ENCODE peak calls at places on chromosomes 7 and 10, in eight cellular contexts. One of them, this sample, is unnamed.

GRCh38 chr7:53272081-53272480 is 236.6 kb downstream of the POM121L12 start:
- DNase-seq in adipocyte: no peak
- DNase-seq in transverse colon: no peak
- DNase-seq in mucosa of descending colon: no peak
- DNase-seq in tibial nerve: no peak
- DNase-seq in mesenchymal stem cell: peak; percentile 3
- DNase-seq in colonic mucosa: no peak
- DNase-seq in CD4-positive, alpha-beta T cell: no peak
- DNase-seq in this sample: no peak

GRCh38 chr7:66326501-66327180 is 121.5 kb downstream of the TPST1 start:
- DNase-seq in adipocyte: peak; percentile 89
- DNase-seq in transverse colon: no peak
- DNase-seq in mucosa of descending colon: no peak
- DNase-seq in tibial nerve: no peak
- DNase-seq in mesenchymal stem cell: peak; percentile 71
- DNase-seq in colonic mucosa: no peak
- DNase-seq in CD4-positive, alpha-beta T cell: no peak
- DNase-seq in this sample: peak; percentile 2

GRCh38 chr10:21572578-21572977 is 38.5 kb downstream of the MLLT10 start:
- DNase-seq in adipocyte: peak; percentile 65
- DNase-seq in transverse colon: no peak
- DNase-seq in mucosa of descending colon: no peak
- DNase-seq in tibial nerve: no peak
- DNase-seq in mesenchymal stem cell: peak; percentile 28
- DNase-seq in colonic mucosa: no peak
- DNase-seq in CD4-positive, alpha-beta T cell: no peak
- DNase-seq in this sample: no peak

GRCh38 chr10:132521041-132521465 is 16.5 kb upstream of the INPP5A start:
- DNase-seq in adipocyte: no peak
- DNase-seq in transverse colon: peak; percentile 10
- DNase-seq in mucosa of descending colon: no peak
- DNase-seq in tibial nerve: no peak
- DNase-seq in mesenchymal stem cell: no peak
- DNase-seq in colonic mucosa: no peak
- DNase-seq in CD4-positive, alpha-beta T cell: no peak
- DNase-seq in this sample: no peak

GRCh38 chr10:6563075-6563474 is 17.0 kb downstream of the PRKCQ start:
- DNase-seq in adipocyte: no peak
- DNase-seq in transverse colon: no peak
- DNase-seq in mucosa of descending colon: no peak
- DNase-seq in tibial nerve: no peak
- DNase-seq in mesenchymal stem cell: no peak
- DNase-seq in colonic mucosa: no peak
- DNase-seq in CD4-positive, alpha-beta T cell: no peak
- DNase-seq in this sample: no peak

GRCh38 chr7:39746162-39746782 is 122.9 kb downstream of the RALA start:
- DNase-seq in adipocyte: peak; percentile 92
- DNase-seq in transverse colon: peak; percentile 78
- DNase-seq in mucosa of descending colon: peak; percentile 92
- DNase-seq in tibial nerve: peak; percentile 61
- DNase-seq in mesenchymal stem cell: peak; percentile 79
- DNase-seq in colonic mucosa: peak; percentile 79
- DNase-seq in CD4-positive, alpha-beta T cell: peak; percentile 50
- DNase-seq in this sample: peak; percentile 86

GRCh38 chr10:102643346-102644065 is 773 bp upstream of the TRIM8 start:
- DNase-seq in adipocyte: peak; percentile 85
- DNase-seq in transverse colon: peak; percentile 67
- DNase-seq in mucosa of descending colon: peak; percentile 71
- DNase-seq in tibial nerve: no peak
- DNase-seq in mesenchymal stem cell: peak; percentile 87
- DNase-seq in colonic mucosa: peak; percentile 63
- DNase-seq in CD4-positive, alpha-beta T cell: no peak
- DNase-seq in this sample: peak; percentile 80

GRCh38 chr7:82595176-82595575 is 151.6 kb upstream of the CACNA2D1 start:
- DNase-seq in adipocyte: peak; percentile 9
- DNase-seq in transverse colon: no peak
- DNase-seq in mucosa of descending colon: no peak
- DNase-seq in tibial nerve: no peak
- DNase-seq in mesenchymal stem cell: no peak
- DNase-seq in colonic mucosa: no peak
- DNase-seq in CD4-positive, alpha-beta T cell: no peak
- DNase-seq in this sample: peak; percentile 82

GRCh38 chr10:113104071-113104470 is 154.0 kb downstream of the TCF7L2 start:
- DNase-seq in adipocyte: no peak
- DNase-seq in transverse colon: no peak
- DNase-seq in mucosa of descending colon: no peak
- DNase-seq in tibial nerve: no peak
- DNase-seq in mesenchymal stem cell: peak; percentile 61
- DNase-seq in colonic mucosa: no peak
- DNase-seq in CD4-positive, alpha-beta T cell: no peak
- DNase-seq in this sample: peak; percentile 28

GRCh38 chr10:32055478-32056135 is 618 bp downstream of the KIF5B start:
- DNase-seq in adipocyte: peak; percentile 81
- DNase-seq in transverse colon: peak; percentile 74
- DNase-seq in mucosa of descending colon: peak; percentile 84
- DNase-seq in tibial nerve: peak; percentile 33
- DNase-seq in mesenchymal stem cell: peak; percentile 73
- DNase-seq in colonic mucosa: peak; percentile 80
- DNase-seq in CD4-positive, alpha-beta T cell: peak; percentile 45
- DNase-seq in this sample: peak; percentile 64

GRCh38 chr7:151705744-151706567 is 171.0 kb downstream of the PRKAG2 start:
- DNase-seq in adipocyte: peak; percentile 63
- DNase-seq in transverse colon: peak; percentile 32
- DNase-seq in mucosa of descending colon: peak; percentile 41
- DNase-seq in tibial nerve: no peak
- DNase-seq in mesenchymal stem cell: peak; percentile 72
- DNase-seq in colonic mucosa: peak; percentile 33
- DNase-seq in CD4-positive, alpha-beta T cell: no peak
- DNase-seq in this sample: peak; percentile 75

GRCh38 chr7:116876664-116877442 is 14.5 kb downstream of the CAPZA2 start:
- DNase-seq in adipocyte: no peak
- DNase-seq in transverse colon: peak; percentile 55
- DNase-seq in mucosa of descending colon: peak; percentile 68
- DNase-seq in tibial nerve: no peak
- DNase-seq in mesenchymal stem cell: no peak
- DNase-seq in colonic mucosa: peak; percentile 62
- DNase-seq in CD4-positive, alpha-beta T cell: no peak
- DNase-seq in this sample: no peak

GRCh38 chr10:67925449-67926005 is 41.1 kb downstream of the SIRT1 start:
- DNase-seq in adipocyte: peak; percentile 15
- DNase-seq in transverse colon: no peak
- DNase-seq in mucosa of descending colon: no peak
- DNase-seq in tibial nerve: no peak
- DNase-seq in mesenchymal stem cell: no peak
- DNase-seq in colonic mucosa: no peak
- DNase-seq in CD4-positive, alpha-beta T cell: no peak
- DNase-seq in this sample: no peak

GRCh38 chr10:17229016-17229716 is 1.1 kb downstream of the VIM start:
- DNase-seq in adipocyte: peak; percentile 96
- DNase-seq in transverse colon: peak; percentile 82
- DNase-seq in mucosa of descending colon: peak; percentile 75
- DNase-seq in tibial nerve: peak; percentile 91
- DNase-seq in mesenchymal stem cell: peak; percentile 94
- DNase-seq in colonic mucosa: peak; percentile 80
- DNase-seq in CD4-positive, alpha-beta T cell: peak; percentile 81
- DNase-seq in this sample: peak; percentile 94

GRCh38 chr10:118970770-118971169 is 58.7 kb upstream of the NANOS1 start:
- DNase-seq in adipocyte: no peak
- DNase-seq in transverse colon: no peak
- DNase-seq in mucosa of descending colon: no peak
- DNase-seq in tibial nerve: no peak
- DNase-seq in mesenchymal stem cell: no peak
- DNase-seq in colonic mucosa: no peak
- DNase-seq in CD4-positive, alpha-beta T cell: no peak
- DNase-seq in this sample: peak; percentile 21

GRCh38 chr7:105769951-105770628 is 106.3 kb downstream of the ATXN7L1 start:
- DNase-seq in adipocyte: peak; percentile 43
- DNase-seq in transverse colon: no peak
- DNase-seq in mucosa of descending colon: no peak
- DNase-seq in tibial nerve: no peak
- DNase-seq in mesenchymal stem cell: peak; percentile 65
- DNase-seq in colonic mucosa: no peak
- DNase-seq in CD4-positive, alpha-beta T cell: no peak
- DNase-seq in this sample: peak; percentile 76

GRCh38 chr10:77710081-77710551 is 72.5 kb upstream of the KCNMA1 start:
- DNase-seq in adipocyte: no peak
- DNase-seq in transverse colon: no peak
- DNase-seq in mucosa of descending colon: no peak
- DNase-seq in tibial nerve: no peak
- DNase-seq in mesenchymal stem cell: no peak
- DNase-seq in colonic mucosa: no peak
- DNase-seq in CD4-positive, alpha-beta T cell: no peak
- DNase-seq in this sample: no peak

GRCh38 chr10:3785849-3786290 is 861 bp upstream of the KLF6 start:
- DNase-seq in adipocyte: peak; percentile 69
- DNase-seq in transverse colon: peak; percentile 58
- DNase-seq in mucosa of descending colon: peak; percentile 50
- DNase-seq in tibial nerve: no peak
- DNase-seq in mesenchymal stem cell: peak; percentile 71
- DNase-seq in colonic mucosa: peak; percentile 58
- DNase-seq in CD4-positive, alpha-beta T cell: no peak
- DNase-seq in this sample: peak; percentile 69

DNA sequence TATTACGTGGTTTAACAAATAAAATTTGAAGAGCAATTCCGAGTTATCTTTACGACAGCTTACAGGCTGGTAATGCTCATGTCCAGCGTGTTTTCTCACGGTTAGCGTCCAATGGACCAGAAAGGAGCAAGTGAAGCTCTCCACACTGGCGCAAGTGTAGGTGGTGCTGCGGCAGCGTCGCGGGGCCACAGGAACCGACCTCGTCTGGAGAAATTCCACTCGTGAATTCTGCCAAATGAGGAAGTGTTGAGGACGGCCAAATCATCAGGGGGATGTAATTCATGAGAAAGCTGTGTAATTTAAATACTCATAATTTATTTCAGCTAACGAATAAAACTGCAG is 350 bp upstream of the ZNF37A start:
- DNase-seq in adipocyte: no peak
- DNase-seq in transverse colon: no peak
- DNase-seq in mucosa of descending colon: no peak
- DNase-seq in tibial nerve: no peak
- DNase-seq in mesenchymal stem cell: no peak
- DNase-seq in colonic mucosa: no peak
- DNase-seq in CD4-positive, alpha-beta T cell: no peak
- DNase-seq in this sample: no peak
- H3K9me3 ChIP-seq in adipocyte: no peaks in the 10 kb centered on the region
- H3K9me3 ChIP-seq in transverse colon: no peaks in the 10 kb centered on the region
- H3K9me3 ChIP-seq in mucosa of descending colon: no peaks in the 10 kb centered on the region
- H3K9me3 ChIP-seq in tibial nerve: no peaks in the 10 kb centered on the region
- H3K9me3 ChIP-seq in mesenchymal stem cell: peaks cover 10% of the 10 kb centered on the region
- H3K9me3 ChIP-seq in colonic mucosa: no peaks in the 10 kb centered on the region
- H3K9me3 ChIP-seq in CD4-positive, alpha-beta T cell: no peaks in the 10 kb centered on the region
- H3K9me3 ChIP-seq in this sample: no peaks in the 10 kb centered on the region

GRCh38 chr10:75582102-75582501 is 150.7 kb downstream of the LRMDA start:
- DNase-seq in adipocyte: no peak
- DNase-seq in transverse colon: no peak
- DNase-seq in mucosa of descending colon: no peak
- DNase-seq in tibial nerve: no peak
- DNase-seq in mesenchymal stem cell: no peak
- DNase-seq in colonic mucosa: no peak
- DNase-seq in CD4-positive, alpha-beta T cell: no peak
- DNase-seq in this sample: no peak
- H3K9me3 ChIP-seq in adipocyte: peaks cover 28% of the 10 kb centered on the region
- H3K9me3 ChIP-seq in transverse colon: peaks cover 11% of the 10 kb centered on the region
- H3K9me3 ChIP-seq in mucosa of descending colon: peaks cover 23% of the 10 kb centered on the region
- H3K9me3 ChIP-seq in tibial nerve: peaks cover 9% of the 10 kb centered on the region
- H3K9me3 ChIP-seq in mesenchymal stem cell: peaks cover 35% of the 10 kb centered on the region
- H3K9me3 ChIP-seq in colonic mucosa: peaks cover 4% of the 10 kb centered on the region
- H3K9me3 ChIP-seq in CD4-positive, alpha-beta T cell: peaks cover 19% of the 10 kb centered on the region
- H3K9me3 ChIP-seq in this sample: peaks cover 4% of the 10 kb centered on the region

GRCh38 chr7:153472516-153472915 is 579.7 kb upstream of the DPP6 start:
- DNase-seq in adipocyte: no peak
- DNase-seq in transverse colon: no peak
- DNase-seq in mucosa of descending colon: no peak
- DNase-seq in tibial nerve: no peak
- DNase-seq in mesenchymal stem cell: no peak
- DNase-seq in colonic mucosa: no peak
- DNase-seq in CD4-positive, alpha-beta T cell: no peak
- DNase-seq in this sample: no peak
- H3K9me3 ChIP-seq in adipocyte: no peaks in the 10 kb centered on the region
- H3K9me3 ChIP-seq in transverse colon: no peaks in the 10 kb centered on the region
- H3K9me3 ChIP-seq in mucosa of descending colon: peaks cover 9% of the 10 kb centered on the region
- H3K9me3 ChIP-seq in tibial nerve: no peaks in the 10 kb centered on the region
- H3K9me3 ChIP-seq in mesenchymal stem cell: peaks cover 15% of the 10 kb centered on the region
- H3K9me3 ChIP-seq in colonic mucosa: no peaks in the 10 kb centered on the region
- H3K9me3 ChIP-seq in CD4-positive, alpha-beta T cell: no peaks in the 10 kb centered on the region
- H3K9me3 ChIP-seq in this sample: peaks cover 6% of the 10 kb centered on the region

GRCh38 chr7:158285383-158285770 is 302.2 kb downstream of the PTPRN2 start:
- DNase-seq in adipocyte: no peak
- DNase-seq in transverse colon: no peak
- DNase-seq in mucosa of descending colon: no peak
- DNase-seq in tibial nerve: no peak
- DNase-seq in mesenchymal stem cell: no peak
- DNase-seq in colonic mucosa: peak; percentile 6
- DNase-seq in CD4-positive, alpha-beta T cell: no peak
- DNase-seq in this sample: no peak

GRCh38 chr7:158284121-158284520 is 303.5 kb downstream of the PTPRN2 start:
- DNase-seq in adipocyte: no peak
- DNase-seq in transverse colon: no peak
- DNase-seq in mucosa of descending colon: no peak
- DNase-seq in tibial nerve: peak; percentile 11
- DNase-seq in mesenchymal stem cell: no peak
- DNase-seq in colonic mucosa: peak; percentile 9
- DNase-seq in CD4-positive, alpha-beta T cell: no peak
- DNase-seq in this sample: no peak

GRCh38 chr7:158283016-158283974 is 304.3 kb downstream of the PTPRN2 start:
- DNase-seq in adipocyte: no peak
- DNase-seq in transverse colon: no peak
- DNase-seq in mucosa of descending colon: no peak
- DNase-seq in tibial nerve: peak; percentile 8
- DNase-seq in mesenchymal stem cell: no peak
- DNase-seq in colonic mucosa: peak; percentile 3
- DNase-seq in CD4-positive, alpha-beta T cell: no peak
- DNase-seq in this sample: no peak

GRCh38 chr7:158286210-158286609 is 301.4 kb downstream of the PTPRN2 start:
- DNase-seq in adipocyte: no peak
- DNase-seq in transverse colon: no peak
- DNase-seq in mucosa of descending colon: no peak
- DNase-seq in tibial nerve: no peak
- DNase-seq in mesenchymal stem cell: no peak
- DNase-seq in colonic mucosa: no peak
- DNase-seq in CD4-positive, alpha-beta T cell: no peak
- DNase-seq in this sample: no peak

DNA sequence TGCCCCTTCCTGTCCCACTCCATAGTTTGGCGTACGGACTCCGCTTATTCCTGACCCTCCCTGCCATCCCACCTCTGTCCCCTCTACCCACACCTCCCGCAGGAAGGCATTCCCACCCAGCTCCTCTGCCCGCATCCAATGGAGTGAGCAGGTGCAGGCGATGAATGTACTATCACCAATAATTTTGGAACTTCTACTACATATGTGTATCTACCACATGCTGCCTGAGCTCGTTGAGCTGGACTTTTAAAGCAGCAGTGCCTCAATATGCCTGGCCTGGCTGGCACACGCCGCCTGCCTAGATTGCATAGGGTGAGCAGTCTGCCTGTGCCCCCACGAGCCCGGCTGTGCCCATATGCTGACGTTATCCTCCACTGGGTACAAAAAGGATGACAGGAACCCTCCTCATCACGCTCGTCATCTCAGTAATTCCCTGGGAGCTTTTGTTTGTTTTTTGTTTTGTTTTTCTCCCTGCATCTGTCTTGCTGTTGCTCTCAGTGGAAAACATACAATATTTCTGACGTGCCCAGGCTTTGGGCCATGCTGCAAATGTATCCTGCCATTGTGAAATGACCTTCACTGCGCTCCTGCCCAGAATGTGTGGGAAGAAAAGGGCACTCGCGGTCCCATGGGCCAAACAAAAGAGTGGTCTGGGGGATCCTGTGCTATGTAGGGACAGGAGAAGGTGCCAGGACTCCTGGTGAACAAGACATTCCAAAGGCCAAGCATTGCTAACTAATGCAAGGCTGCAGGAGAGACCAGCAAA is 302.8 kb downstream of the PTPRN2 start:
- DNase-seq in adipocyte: no peak
- DNase-seq in transverse colon: no peak
- DNase-seq in mucosa of descending colon: no peak
- DNase-seq in tibial nerve: peak; percentile 11
- DNase-seq in mesenchymal stem cell: no peak
- DNase-seq in colonic mucosa: peak; percentile 11
- DNase-seq in CD4-positive, alpha-beta T cell: no peak
- DNase-seq in this sample: no peak
- H3K9me3 ChIP-seq in adipocyte: peaks cover 28% of the 10 kb centered on the region
- H3K9me3 ChIP-seq in transverse colon: peaks cover 8% of the 10 kb centered on the region
- H3K9me3 ChIP-seq in mucosa of descending colon: peaks cover 22% of the 10 kb centered on the region
- H3K9me3 ChIP-seq in tibial nerve: peaks cover 4% of the 10 kb centered on the region
- H3K9me3 ChIP-seq in mesenchymal stem cell: peaks cover 37% of the 10 kb centered on the region
- H3K9me3 ChIP-seq in colonic mucosa: no peaks in the 10 kb centered on the region
- H3K9me3 ChIP-seq in CD4-positive, alpha-beta T cell: peaks cover 12% of the 10 kb centered on the region
- H3K9me3 ChIP-seq in this sample: peaks cover 33% of the 10 kb centered on the region

This sample was measured in A673.